ENCODE peak calls at places on chromosomes 4 and X, in six cellular contexts. U, A, W, R, M and I are unnamed samples.

GRCh38 chr4:119656986-119657635 is 28.5 kb upstream of the PDE5A start:
- DNase-seq in U (no peak), A (no peak), W (no peak), R (no peak), M (peak; percentile 65), I (no peak)

GRCh38 chr4:122548452-122548851 is 72.4 kb downstream of the IL21 start:
- DNase-seq in U (no peak), A (no peak), W (no peak), R (no peak), M (no peak), I (no peak)

GRCh38 chr4:3311489-3312171 is 18.8 kb downstream of the RGS12 start:
- DNase-seq in U (no peak), A (no peak), W (no peak), R (no peak), M (peak; percentile 80), I (no peak)

GRCh38 chr4:71026086-71026485 is 32.6 kb downstream of the DCK start:
- DNase-seq in U (no peak), A (no peak), W (no peak), R (no peak), M (peak; percentile 78), I (no peak)

GRCh38 chr4:186191266-186192067 is at the start of gene CYP4V2:
- DNase-seq in U (peak; percentile 74), A (peak; percentile 85), W (peak; percentile 95), R (peak; percentile 66), M (peak; percentile 41), I (peak; percentile 82)

GRCh38 chr4:94939791-94940530 is 182.2 kb downstream of the BMPR1B start:
- DNase-seq in U (no peak), A (no peak), W (no peak), R (no peak), M (peak; percentile 68), I (no peak)

GRCh38 chr4:38255572-38255971 is 295.4 kb downstream of the PTTG2 start:
- DNase-seq in U (no peak), A (no peak), W (no peak), R (no peak), M (no peak), I (no peak)

GRCh38 chr4:127240721-127241120 is 392.0 kb upstream of the INTU start:
- DNase-seq in U (no peak), A (no peak), W (no peak), R (no peak), M (no peak), I (no peak)

GRCh38 chrX:152641996-152642395 is 4.3 kb downstream of the GABRQ start:
- DNase-seq in U (peak; percentile 22), A (no peak), W (no peak), R (no peak), M (peak; percentile 31), I (no peak)